ENCODE peak calls at places on chromosomes 1 and 21, in seven cellular contexts. One of them, this sample, is unnamed.

GRCh38 chr1:116119876-116120275 is 8.7 kb downstream of the MAB21L3 start:
- DNase-seq in NT2/D1: no peak
- DNase-seq in keratinocyte: no peak
- DNase-seq in kidney epithelial cell: peak
- DNase-seq in BE2C: no peak
- DNase-seq in HCT116: no peak
- DNase-seq in transverse colon: no peak
- DNase-seq in this sample: no peak

GRCh38 chr1:9164919-9165318 is 36.0 kb upstream of the GPR157 start:
- DNase-seq in NT2/D1: no peak
- DNase-seq in transverse colon: no peak
- DNase-seq in keratinocyte: no peak
- DNase-seq in BE2C: no peak
- DNase-seq in kidney epithelial cell: no peak
- DNase-seq in HCT116: no peak
- DNase-seq in this sample: no peak

GRCh38 chr1:214545293-214545692 is 6.1 kb downstream of the PTPN14 start:
- DNase-seq in kidney epithelial cell: no peak
- DNase-seq in BE2C: no peak
- DNase-seq in transverse colon: no peak
- DNase-seq in NT2/D1: no peak
- DNase-seq in HCT116: no peak
- DNase-seq in keratinocyte: no peak
- DNase-seq in this sample: no peak

GRCh38 chr21:44911384-44912157 is 9.1 kb downstream of the ITGB2 start:
- DNase-seq in BE2C: no peak
- DNase-seq in HCT116: no peak
- DNase-seq in transverse colon: peak
- DNase-seq in keratinocyte: no peak
- DNase-seq in NT2/D1: no peak
- DNase-seq in kidney epithelial cell: no peak
- DNase-seq in this sample: no peak

GRCh38 chr1:48889088-48889487 is 112.4 kb upstream of the BEND5 start:
- DNase-seq in NT2/D1: no peak
- DNase-seq in kidney epithelial cell: no peak
- DNase-seq in BE2C: peak
- DNase-seq in transverse colon: no peak
- DNase-seq in HCT116: no peak
- DNase-seq in keratinocyte: no peak
- DNase-seq in this sample: no peak

GRCh38 chr1:15328785-15329480 is 80.8 kb upstream of the EFHD2 start:
- DNase-seq in kidney epithelial cell: no peak
- DNase-seq in NT2/D1: no peak
- DNase-seq in HCT116: no peak
- DNase-seq in keratinocyte: no peak
- DNase-seq in BE2C: no peak
- DNase-seq in transverse colon: no peak
- DNase-seq in this sample: no peak

GRCh38 chr21:44418876-44419230 is 36.5 kb upstream of the LRRC3 start:
- DNase-seq in HCT116: no peak
- DNase-seq in BE2C: no peak
- DNase-seq in keratinocyte: no peak
- DNase-seq in NT2/D1: no peak
- DNase-seq in kidney epithelial cell: no peak
- DNase-seq in transverse colon: no peak
- DNase-seq in this sample: no peak

GRCh38 chr1:186617860-186618780 is 62.1 kb downstream of the PTGS2 start:
- DNase-seq in keratinocyte: no peak
- DNase-seq in BE2C: no peak
- DNase-seq in HCT116: no peak
- DNase-seq in kidney epithelial cell: no peak
- DNase-seq in transverse colon: peak
- DNase-seq in NT2/D1: no peak
- DNase-seq in this sample: no peak

GRCh38 chr1:2956571-2956970 is 64.7 kb upstream of the ACTRT2 start:
- DNase-seq in keratinocyte: no peak
- DNase-seq in transverse colon: no peak
- DNase-seq in kidney epithelial cell: no peak
- DNase-seq in BE2C: no peak
- DNase-seq in HCT116: no peak
- DNase-seq in NT2/D1: no peak
- DNase-seq in this sample: no peak

GRCh38 chr1:219039755-219040154 is 133.9 kb upstream of the LYPLAL1 start:
- DNase-seq in kidney epithelial cell: no peak
- DNase-seq in BE2C: no peak
- DNase-seq in transverse colon: no peak
- DNase-seq in NT2/D1: no peak
- DNase-seq in HCT116: no peak
- DNase-seq in keratinocyte: no peak
- DNase-seq in this sample: no peak

DNA sequence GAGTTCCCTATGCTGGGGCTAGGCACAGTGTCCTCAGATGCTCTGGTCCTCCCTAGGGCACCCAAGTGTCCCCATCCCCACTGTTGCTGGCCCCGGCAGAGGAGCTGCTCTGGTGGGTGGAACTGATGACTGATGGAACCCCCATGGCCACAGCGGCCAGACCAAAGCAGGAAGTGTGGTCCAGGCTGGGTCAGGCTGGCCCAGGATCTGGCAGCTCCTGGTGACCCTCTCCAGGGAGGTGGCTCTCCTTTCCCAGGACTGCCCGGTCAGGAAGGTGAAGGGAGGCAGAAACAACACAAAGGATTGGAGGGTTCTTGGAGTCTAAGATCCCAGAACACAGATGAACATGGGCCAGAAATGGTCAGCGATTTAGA is 1.1 kb downstream of the NKAIN1 start:
- DNase-seq in BE2C: no peak
- DNase-seq in HCT116: no peak
- DNase-seq in keratinocyte: no peak
- DNase-seq in kidney epithelial cell: no peak
- DNase-seq in NT2/D1: no peak
- DNase-seq in transverse colon: no peak
- DNase-seq in this sample: no peak
- H3K4me3 ChIP-seq in BE2C: peak
- H3K4me3 ChIP-seq in HCT116: no peak
- H3K4me3 ChIP-seq in keratinocyte: no peak
- H3K4me3 ChIP-seq in kidney epithelial cell: no peak
- H3K4me3 ChIP-seq in NT2/D1: peak
- H3K4me3 ChIP-seq in transverse colon: no peak
- H3K4me3 ChIP-seq in this sample: no peak

GRCh38 chr1:153360592-153360991 is 2.9 kb downstream of the S100A9 start:
- DNase-seq in HCT116: no peak
- DNase-seq in kidney epithelial cell: no peak
- DNase-seq in transverse colon: no peak
- DNase-seq in NT2/D1: no peak
- DNase-seq in keratinocyte: no peak
- DNase-seq in BE2C: no peak
- DNase-seq in this sample: no peak
- H3K4me3 ChIP-seq in HCT116: no peak
- H3K4me3 ChIP-seq in kidney epithelial cell: no peak
- H3K4me3 ChIP-seq in transverse colon: no peak
- H3K4me3 ChIP-seq in NT2/D1: no peak
- H3K4me3 ChIP-seq in keratinocyte: no peak
- H3K4me3 ChIP-seq in BE2C: no peak
- H3K4me3 ChIP-seq in this sample: no peak

DNA sequence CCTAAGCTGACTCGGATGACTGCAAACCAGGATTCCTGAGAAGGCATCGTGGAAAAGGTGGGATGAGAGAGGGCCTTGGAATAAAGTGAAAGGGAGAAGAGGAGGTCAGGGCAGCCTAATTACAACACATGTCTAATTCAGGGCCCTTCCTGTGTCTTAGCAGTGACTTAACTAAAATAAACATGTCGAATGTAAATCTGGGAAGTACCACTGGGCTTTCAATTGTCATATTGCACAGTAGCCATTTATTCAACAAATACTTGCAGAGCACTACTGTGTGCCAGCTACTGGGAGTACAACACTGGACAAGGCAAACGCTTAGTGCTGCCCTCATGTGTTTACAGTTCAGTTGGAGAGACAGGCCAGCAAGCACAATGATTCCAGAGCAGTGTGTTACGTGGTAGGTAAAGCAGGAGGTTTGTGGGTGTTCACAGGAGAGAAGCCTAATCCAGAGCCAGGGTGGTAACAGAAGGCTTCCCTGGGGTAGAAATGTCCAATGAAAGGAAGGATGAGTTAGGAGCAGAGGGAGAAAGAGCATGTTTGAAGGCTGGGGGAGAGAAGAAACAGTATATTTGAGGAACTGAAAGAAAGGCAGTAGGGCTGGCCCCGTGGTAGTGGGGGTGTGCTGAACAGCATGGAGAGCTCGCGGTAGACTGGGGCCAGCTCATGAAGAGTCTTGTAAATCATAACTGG is 38.0 kb upstream of the RASAL2 start:
- DNase-seq in BE2C: no peak
- DNase-seq in keratinocyte: no peak
- DNase-seq in kidney epithelial cell: no peak
- DNase-seq in NT2/D1: no peak
- DNase-seq in HCT116: peak
- DNase-seq in transverse colon: no peak
- DNase-seq in this sample: no peak
- H3K4me3 ChIP-seq in BE2C: no peak
- H3K4me3 ChIP-seq in keratinocyte: no peak
- H3K4me3 ChIP-seq in kidney epithelial cell: no peak
- H3K4me3 ChIP-seq in NT2/D1: no peak
- H3K4me3 ChIP-seq in HCT116: no peak
- H3K4me3 ChIP-seq in transverse colon: no peak
- H3K4me3 ChIP-seq in this sample: no peak

GRCh38 chr1:77680173-77680572 is 2.3 kb downstream of the ZZZ3 start:
- DNase-seq in BE2C: no peak
- DNase-seq in keratinocyte: no peak
- DNase-seq in HCT116: no peak
- DNase-seq in kidney epithelial cell: no peak
- DNase-seq in transverse colon: no peak
- DNase-seq in NT2/D1: no peak
- DNase-seq in this sample: no peak
- H3K4me3 ChIP-seq in BE2C: no peak
- H3K4me3 ChIP-seq in keratinocyte: no peak
- H3K4me3 ChIP-seq in HCT116: no peak
- H3K4me3 ChIP-seq in kidney epithelial cell: no peak
- H3K4me3 ChIP-seq in transverse colon: no peak
- H3K4me3 ChIP-seq in NT2/D1: no peak
- H3K4me3 ChIP-seq in this sample: no peak

GRCh38 chr1:44778705-44779576 is 3.6 kb downstream of the RPS8 start:
- DNase-seq in HCT116: no peak
- DNase-seq in NT2/D1: no peak
- DNase-seq in kidney epithelial cell: no peak
- DNase-seq in keratinocyte: no peak
- DNase-seq in transverse colon: no peak
- DNase-seq in BE2C: no peak
- DNase-seq in this sample: no peak
- H3K4me3 ChIP-seq in HCT116: no peak
- H3K4me3 ChIP-seq in NT2/D1: no peak
- H3K4me3 ChIP-seq in kidney epithelial cell: no peak
- H3K4me3 ChIP-seq in keratinocyte: no peak
- H3K4me3 ChIP-seq in transverse colon: no peak
- H3K4me3 ChIP-seq in BE2C: no peak
- H3K4me3 ChIP-seq in this sample: no peak

DNA sequence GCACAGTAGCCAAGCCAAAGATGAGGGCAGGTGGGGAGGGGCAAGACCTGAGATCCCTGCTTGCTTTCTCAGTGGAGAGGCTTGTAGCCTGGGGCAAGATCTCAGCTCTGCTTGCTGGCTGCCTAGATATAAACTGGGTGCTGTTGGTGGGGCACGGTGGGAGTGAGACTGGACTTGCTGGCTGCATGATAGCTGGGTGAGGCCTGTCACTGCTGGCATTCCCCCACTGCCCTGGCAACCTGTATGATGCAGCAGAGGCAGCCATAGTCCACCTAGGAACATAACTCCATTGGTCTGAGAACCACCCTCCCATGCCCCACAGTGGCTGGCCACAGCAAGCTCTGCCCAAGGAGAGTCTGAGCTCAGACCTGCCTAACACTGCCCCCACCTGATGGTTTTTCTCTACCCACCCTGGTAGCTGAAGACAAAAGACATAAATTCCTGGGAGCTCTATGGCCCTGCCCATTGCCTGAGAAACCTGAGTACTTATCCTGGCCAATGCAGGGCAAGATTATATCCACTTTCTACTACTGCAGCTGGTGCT is 261.9 kb upstream of the DEPDC1 start:
- DNase-seq in NT2/D1: peak
- DNase-seq in kidney epithelial cell: no peak
- DNase-seq in transverse colon: no peak
- DNase-seq in BE2C: no peak
- DNase-seq in HCT116: peak
- DNase-seq in keratinocyte: no peak
- DNase-seq in this sample: peak
- H3K4me3 ChIP-seq in NT2/D1: no peak
- H3K4me3 ChIP-seq in kidney epithelial cell: no peak
- H3K4me3 ChIP-seq in transverse colon: no peak
- H3K4me3 ChIP-seq in BE2C: no peak
- H3K4me3 ChIP-seq in HCT116: no peak
- H3K4me3 ChIP-seq in keratinocyte: no peak
- H3K4me3 ChIP-seq in this sample: no peak

DNA sequence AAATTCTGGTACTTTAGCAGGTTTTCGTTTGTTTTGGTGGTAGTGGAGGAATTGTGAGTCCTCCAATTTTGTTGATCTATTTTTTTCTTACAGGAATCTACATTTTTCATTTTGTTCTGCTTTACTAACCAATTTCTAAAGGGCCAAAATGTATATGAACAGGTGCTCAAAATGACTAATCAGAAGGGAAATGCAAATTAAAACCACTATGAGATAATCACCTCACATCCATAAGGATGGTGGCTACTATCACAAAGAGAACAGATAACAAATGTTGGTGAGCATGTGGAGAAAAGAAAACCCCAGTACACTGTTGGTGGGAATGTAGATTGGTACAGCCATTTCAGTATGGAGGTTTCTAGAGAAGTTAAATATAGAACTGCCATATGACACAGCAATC is 134.2 kb downstream of the LMO4 start:
- DNase-seq in transverse colon: no peak
- DNase-seq in keratinocyte: no peak
- DNase-seq in HCT116: no peak
- DNase-seq in NT2/D1: no peak
- DNase-seq in kidney epithelial cell: no peak
- DNase-seq in BE2C: no peak
- DNase-seq in this sample: no peak
- H3K4me3 ChIP-seq in transverse colon: no peak
- H3K4me3 ChIP-seq in keratinocyte: no peak
- H3K4me3 ChIP-seq in HCT116: no peak
- H3K4me3 ChIP-seq in NT2/D1: no peak
- H3K4me3 ChIP-seq in kidney epithelial cell: no peak
- H3K4me3 ChIP-seq in BE2C: no peak
- H3K4me3 ChIP-seq in this sample: no peak

GRCh38 chr1:221837886-221838285 is 96.0 kb upstream of the DUSP10 start:
- DNase-seq in transverse colon: no peak
- DNase-seq in kidney epithelial cell: no peak
- DNase-seq in HCT116: no peak
- DNase-seq in NT2/D1: no peak
- DNase-seq in keratinocyte: no peak
- DNase-seq in BE2C: no peak
- DNase-seq in this sample: no peak
- H3K4me3 ChIP-seq in transverse colon: no peak
- H3K4me3 ChIP-seq in kidney epithelial cell: no peak
- H3K4me3 ChIP-seq in HCT116: no peak
- H3K4me3 ChIP-seq in NT2/D1: no peak
- H3K4me3 ChIP-seq in keratinocyte: no peak
- H3K4me3 ChIP-seq in BE2C: no peak
- H3K4me3 ChIP-seq in this sample: no peak

GRCh38 chr1:184970691-184971161 is 3.6 kb downstream of the NIBAN1 start:
- DNase-seq in transverse colon: no peak
- DNase-seq in NT2/D1: no peak
- DNase-seq in kidney epithelial cell: no peak
- DNase-seq in HCT116: no peak
- DNase-seq in keratinocyte: no peak
- DNase-seq in BE2C: no peak
- DNase-seq in this sample: no peak
- H3K4me3 ChIP-seq in transverse colon: no peak
- H3K4me3 ChIP-seq in NT2/D1: no peak
- H3K4me3 ChIP-seq in kidney epithelial cell: no peak
- H3K4me3 ChIP-seq in HCT116: no peak
- H3K4me3 ChIP-seq in keratinocyte: no peak
- H3K4me3 ChIP-seq in BE2C: no peak
- H3K4me3 ChIP-seq in this sample: no peak